ENCODE peak calls at places on chromosomes 4 and X, in five cellular contexts. B is M059J; X is EH; C is stimulated activated naive CD4-positive, alpha-beta T cell; W is tibial nerve. O is an unnamed sample.
A peak's percentile ranks its signal among the peaks of the same experiment; 100 is the strongest.

GRCh38 chr4:3045500-3045850 is 28.9 kb downstream of the HTT-AS start:
- DNase-seq in B (peak; percentile 65), X (peak; percentile 75), C (peak; percentile 84), W (peak; percentile 28), O (no peak)

GRCh38 chrX:103376118-103376978 is at the start of gene BEX3:
- DNase-seq in B (peak; percentile 62), X (peak; percentile 46), C (peak; percentile 25), W (peak; percentile 15), O (peak; percentile 70)

GRCh38 chr4:10045481-10045880 is 24.2 kb upstream of the SLC2A9 start:
- DNase-seq in B (peak; percentile 40), X (peak; percentile 83), C (no peak), W (no peak), O (no peak)

GRCh38 chrX:142054094-142054493 is 150.4 kb downstream of the MAGEC1 start:
- DNase-seq in B (no peak), X (no peak), C (no peak), W (no peak), O (no peak)

GRCh38 chr4:105765690-105766407 is 57.3 kb downstream of the GSTCD start:
- DNase-seq in B (peak; percentile 90), X (peak; percentile 89), C (no peak), W (no peak), O (no peak)

GRCh38 chr4:46386570-46386969 is 3.4 kb downstream of the GABRA2 start:
- DNase-seq in B (peak; percentile 4), X (no peak), C (no peak), W (no peak), O (peak; percentile 80)

GRCh38 chrX:78673256-78673655 is 14.1 kb upstream of the RTL3 start:
- DNase-seq in B (no peak), X (no peak), C (no peak), W (no peak), O (no peak)

GRCh38 chrX:42519666-42520231 is 258.2 kb downstream of the PPP1R2C start:
- DNase-seq in B (peak; percentile 69), X (peak; percentile 70), C (no peak), W (no peak), O (no peak)

GRCh38 chr4:38967260-38968095 is 64.7 kb downstream of the TMEM156 start:
- DNase-seq in B (peak; percentile 88), X (peak; percentile 98), C (no peak), W (no peak), O (no peak)

GRCh38 chr4:177411996-177412395 is 30.2 kb downstream of the AGA start:
- DNase-seq in B (no peak), X (no peak), C (no peak), W (no peak), O (no peak)

GRCh38 chr4:3699678-3700077 is 66.5 kb upstream of the ADRA2C start:
- DNase-seq in B (no peak), X (no peak), C (no peak), W (no peak), O (no peak)

GRCh38 chr4:37540486-37540885 is 145.7 kb downstream of the RELL1 start:
- DNase-seq in B (no peak), X (no peak), C (no peak), W (no peak), O (no peak)

GRCh38 chrX:129957241-129958099 is 25.0 kb upstream of the BCORL1 start:
- DNase-seq in B (peak; percentile 71), X (peak; percentile 65), C (no peak), W (no peak), O (peak; percentile 42)

GRCh38 chr4:18847276-18847890 is 825.8 kb upstream of the LCORL start:
- DNase-seq in B (peak; percentile 19), X (peak; percentile 6), C (no peak), W (no peak), O (peak; percentile 16)

GRCh38 chr4:866761-867390 is 40.9 kb upstream of the CPLX1 start:
- DNase-seq in B (no peak), X (no peak), C (no peak), W (no peak), O (no peak)

GRCh38 chr4:48025005-48025404 is 8.4 kb downstream of the NIPAL1 start:
- DNase-seq in B (peak; percentile 61), X (peak; percentile 49), C (no peak), W (no peak), O (no peak)

GRCh38 chr4:152525878-152526277 is 10.0 kb downstream of the FBXW7 start:
- DNase-seq in B (peak; percentile 35), X (peak; percentile 62), C (no peak), W (no peak), O (no peak)

GRCh38 chr4:968621-969394 is 4.6 kb downstream of the DGKQ start:
- DNase-seq in B (no peak), X (no peak), C (no peak), W (no peak), O (no peak)

GRCh38 chrX:19578956-19579355 is 63.6 kb upstream of the MAP3K15 start:
- DNase-seq in B (no peak), X (no peak), C (no peak), W (no peak), O (no peak)

GRCh38 chr4:76301775-76302162 is 4.8 kb upstream of the STBD1 start:
- DNase-seq in B (no peak), X (peak; percentile 47), C (no peak), W (no peak), O (no peak)

GRCh38 chrX:107107459-107107858 is 11.2 kb downstream of the RBM41 start:
- DNase-seq in B (peak; percentile 10), X (no peak), C (no peak), W (no peak), O (no peak)

GRCh38 chr4:69965628-69966027 is at the start of gene CSN2:
- DNase-seq in B (no peak), X (no peak), C (no peak), W (no peak), O (no peak)

GRCh38 chr4:125115476-125115875 is 199.3 kb upstream of the FAT4 start:
- DNase-seq in B (no peak), X (peak; percentile 19), C (no peak), W (no peak), O (no peak)

GRCh38 chrX:826026-826425 is 195.4 kb downstream of the SHOX start:
- DNase-seq in B (no peak), X (peak; percentile 97), C (no peak), W (no peak), O (no peak)

GRCh38 chr4:55358668-55359067 is 12.6 kb downstream of the SRD5A3 start:
- DNase-seq in B (peak; percentile 80), X (peak; percentile 90), C (no peak), W (no peak), O (no peak)

GRCh38 chr4:2927016-2927695 is 36.0 kb downstream of the NOP14 start:
- DNase-seq in B (no peak), X (no peak), C (no peak), W (no peak), O (no peak)

GRCh38 chr4:10808591-10808990 is 124.0 kb upstream of the CLNK start:
- DNase-seq in B (peak; percentile 21), X (peak; percentile 12), C (no peak), W (no peak), O (no peak)

GRCh38 chr4:158540125-158540907 is 18.6 kb downstream of the RXFP1 start:
- DNase-seq in B (peak; percentile 69), X (no peak), C (no peak), W (no peak), O (no peak)

GRCh38 chr4:88352062-88352461 is 26.6 kb upstream of the HERC6 start:
- DNase-seq in B (peak; percentile 62), X (peak; percentile 82), C (no peak), W (no peak), O (no peak)

GRCh38 chrX:12988797-12989196 is 13.9 kb downstream of the TMSB4X start:
- DNase-seq in B (peak; percentile 80), X (peak; percentile 71), C (no peak), W (no peak), O (peak; percentile 29)

GRCh38 chr4:7701866-7702649 is 237.6 kb downstream of the AFAP1 start:
- DNase-seq in B (no peak), X (no peak), C (no peak), W (no peak), O (no peak)

GRCh38 chr4:48490680-48491513 is 845 bp downstream of the ZAR1 start:
- DNase-seq in B (no peak), X (no peak), C (no peak), W (no peak), O (no peak)